ENCODE peak calls at places on chromosome 18, in six cellular contexts. V is PC-3, I is MM.1S, B is colonic mucosa, T is fibroblast of lung, H is SK-N-SH. N is an unnamed sample.

GRCh38 chr18:40607741-40608140 is 1347.3 kb upstream of the PIK3C3 start:
- DNase-seq in V (no peak), I (no peak), H (no peak), T (no peak), B (no peak), N (no peak)

GRCh38 chr18:10519366-10519765 is 6.5 kb upstream of the NAPG start:
- DNase-seq in I (no peak), V (no peak), H (no peak), B (no peak), T (peak), N (no peak)

GRCh38 chr18:7414459-7414858 is 152.7 kb upstream of the PTPRM start:
- DNase-seq in T (no peak), I (no peak), H (no peak), V (no peak), B (no peak), N (peak)

GRCh38 chr18:7158201-7158600 is 40.6 kb upstream of the LAMA1 start:
- DNase-seq in T (peak), I (no peak), B (no peak), H (no peak), V (peak), N (no peak)

GRCh38 chr18:48191494-48191893 is 217.7 kb downstream of the ZBTB7C start:
- DNase-seq in T (no peak), H (no peak), I (no peak), B (no peak), V (no peak), N (no peak)

GRCh38 chr18:9951022-9951859 is 37.4 kb downstream of the VAPA start:
- DNase-seq in B (no peak), I (peak), T (peak), H (peak), V (peak), N (peak)

GRCh38 chr18:457120-457519 is 43.4 kb downstream of the COLEC12 start:
- DNase-seq in I (peak), V (no peak), T (peak), B (no peak), H (peak), N (no peak)

GRCh38 chr18:22846088-22846683 is 86.9 kb upstream of the RBBP8 start:
- DNase-seq in V (peak), T (peak), B (no peak), H (peak), I (no peak), N (no peak)

GRCh38 chr18:8358066-8358795 is 251.0 kb upstream of the RAB12 start:
- DNase-seq in T (no peak), I (no peak), V (no peak), B (no peak), H (no peak), N (no peak)

GRCh38 chr18:47342566-47342965 is 91.1 kb upstream of the SKOR2 start:
- DNase-seq in B (no peak), T (no peak), H (no peak), V (no peak), I (no peak), N (no peak)

GRCh38 chr18:72208920-72209676 is 335.0 kb downstream of the CBLN2 start:
- DNase-seq in H (no peak), V (no peak), T (no peak), B (no peak), I (no peak), N (no peak)

GRCh38 chr18:49817947-49818346 is 4.6 kb upstream of the ACAA2 start:
- DNase-seq in B (peak), V (no peak), H (no peak), I (no peak), T (no peak), N (no peak)

GRCh38 chr18:39205565-39205964 is 1640.0 kb upstream of the CELF4 start:
- DNase-seq in H (no peak), T (peak), I (no peak), B (no peak), V (no peak), N (no peak)

GRCh38 chr18:7635948-7636347 is 68.8 kb downstream of the PTPRM start:
- DNase-seq in T (no peak), V (no peak), I (no peak), H (no peak), B (no peak), N (no peak)

GRCh38 chr18:69216390-69216789 is 184.3 kb upstream of the DOK6 start:
- DNase-seq in V (no peak), T (peak), B (no peak), H (no peak), I (peak), N (no peak)

GRCh38 chr18:74906189-74906588 is 302.8 kb downstream of the PTGR3 start:
- DNase-seq in B (peak), H (no peak), T (peak), V (peak), I (no peak), N (peak)

GRCh38 chr18:49055787-49056186 is 105.0 kb upstream of the SMAD7 start:
- DNase-seq in I (no peak), H (no peak), T (peak), B (no peak), V (peak), N (no peak)

GRCh38 chr18:33578371-33579146 is 540 bp downstream of the ASXL3 start:
- DNase-seq in B (peak), H (no peak), I (no peak), T (no peak), V (no peak), N (no peak)

GRCh38 chr18:49561377-49562193 is at the start of gene LIPG:
- DNase-seq in T (peak), B (peak), H (peak), V (peak), I (peak), N (peak)

GRCh38 chr18:41933778-41934177 is 21.3 kb upstream of the PIK3C3 start:
- DNase-seq in I (no peak), T (no peak), B (no peak), H (no peak), V (no peak), N (no peak)

GRCh38 chr18:56314396-56314795 is 324.0 kb downstream of the TXNL1 start:
- DNase-seq in I (no peak), V (no peak), H (no peak), T (peak), B (no peak), N (no peak)

GRCh38 chr18:48161201-48161910 is 230.9 kb upstream of the SMAD2 start:
- DNase-seq in V (peak), H (peak), T (peak), I (peak), B (peak), N (peak)

GRCh38 chr18:23198217-23198845 is 63.0 kb downstream of the CABLES1 start:
- DNase-seq in H (no peak), T (no peak), B (no peak), I (no peak), V (no peak), N (no peak)

GRCh38 chr18:9669016-9669415 is 39.1 kb upstream of the RAB31 start:
- DNase-seq in I (no peak), H (no peak), V (no peak), B (no peak), T (no peak), N (no peak)

GRCh38 chr18:60471652-60472051 is 99.1 kb upstream of the MC4R start:
- DNase-seq in T (peak), H (no peak), B (no peak), I (no peak), V (peak), N (no peak)

GRCh38 chr18:3610188-3610708 is 160.3 kb downstream of the TGIF1 start:
- DNase-seq in V (no peak), I (no peak), H (no peak), B (no peak), T (no peak), N (no peak)

GRCh38 chr18:10732990-10733389 is 207.2 kb downstream of the NAPG start:
- DNase-seq in B (no peak), T (no peak), V (no peak), H (no peak), I (no peak), N (no peak)

GRCh38 chr18:10432781-10433180 is 21.7 kb upstream of the APCDD1 start:
- DNase-seq in V (no peak), I (no peak), T (no peak), B (no peak), H (no peak), N (no peak)

GRCh38 chr18:44651453-44651852 is 29.2 kb upstream of the SETBP1 start:
- DNase-seq in T (peak), H (no peak), B (no peak), V (peak), I (no peak), N (peak)

GRCh38 chr18:80198391-80198790 is 48.9 kb downstream of the PARD6G start:
- DNase-seq in H (no peak), B (no peak), V (no peak), I (no peak), T (no peak), N (no peak)

GRCh38 chr18:62898359-62898758 is 183.0 kb downstream of the PHLPP1 start:
- DNase-seq in B (no peak), I (no peak), H (no peak), V (no peak), T (no peak), N (no peak)

GRCh38 chr18:48949051-48949605 is 1.6 kb downstream of the SMAD7 start:
- DNase-seq in B (peak), H (no peak), I (peak), V (peak), T (no peak), N (no peak)

GRCh38 chr18:58803978-58804377 is 60.7 kb upstream of the ZNF532 start:
- DNase-seq in B (no peak), T (no peak), V (no peak), I (no peak), H (no peak), N (no peak)
- TF ChIP-seq CTCF in B (no peak), T (no peak), V (peak), I (no peak), H (no peak), N (no peak)

DNA sequence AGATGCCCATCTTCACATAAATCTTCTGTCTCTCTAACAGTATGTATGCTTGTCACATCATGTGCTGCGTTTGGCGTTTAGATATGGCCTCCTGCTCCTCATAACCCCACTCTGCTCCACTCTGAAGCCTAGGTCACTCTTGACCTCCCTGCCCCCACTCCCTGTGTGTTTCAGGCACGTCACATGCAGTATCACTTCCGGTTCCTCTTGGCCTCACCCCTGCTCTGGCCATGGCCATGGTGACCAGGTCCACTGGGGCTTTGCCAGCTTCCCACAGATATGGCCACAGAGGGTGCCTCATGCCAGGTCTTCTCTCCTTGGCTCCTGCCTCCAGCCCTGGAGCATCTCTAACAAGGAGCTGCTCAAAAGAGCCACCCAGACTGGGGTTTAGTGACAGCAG is 160.0 kb downstream of the RNF152 start:
- DNase-seq in T (no peak), B (no peak), V (no peak), H (no peak), I (no peak), N (no peak)
- H3K27ac ChIP-seq in T (peak), B (no peak), V (no peak), H (no peak), I (no peak), N (no peak)

GRCh38 chr18:76850112-76850511 is 27.8 kb downstream of the ZNF236 start:
- DNase-seq in I (no peak), B (no peak), H (no peak), V (no peak), T (no peak), N (no peak)

GRCh38 chr18:76844742-76845477 is 22.6 kb downstream of the ZNF236 start:
- DNase-seq in I (no peak), B (no peak), V (peak), T (peak), H (no peak), N (no peak)

GRCh38 chr18:76844144-76844543 is 21.8 kb downstream of the ZNF236 start:
- DNase-seq in T (no peak), B (no peak), I (no peak), H (no peak), V (no peak), N (no peak)

GRCh38 chr18:76846217-76846616 is 23.9 kb downstream of the ZNF236 start:
- DNase-seq in B (no peak), H (no peak), I (no peak), T (no peak), V (no peak), N (no peak)

DNA sequence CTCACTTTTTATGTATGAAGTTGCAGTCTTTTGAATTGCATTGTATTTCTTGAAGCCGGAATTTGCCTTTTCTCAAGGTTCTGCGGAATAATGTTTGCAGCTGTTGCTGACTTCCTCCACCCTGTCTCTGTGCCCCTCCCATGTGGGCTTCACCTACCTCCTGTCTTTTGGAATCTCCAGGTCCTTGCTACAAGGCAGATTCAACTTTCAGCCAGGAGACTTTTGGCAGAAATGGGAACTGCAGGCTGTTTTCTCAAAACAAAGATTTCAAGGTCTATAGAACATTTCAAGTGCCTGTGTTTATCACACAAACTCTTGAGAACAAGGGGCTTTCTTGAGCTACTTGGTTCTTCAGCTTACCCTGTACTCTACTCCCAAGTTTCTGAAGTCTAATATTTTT is 25.6 kb downstream of the ZNF236 start:
- DNase-seq in B (no peak), V (peak), T (no peak), I (no peak), H (no peak), N (no peak)
- TF ChIP-seq CTCF in B (no peak), V (no peak), T (peak), I (peak), H (peak), N (peak)

GRCh38 chr18:35876243-35876642 is 96.2 kb upstream of the RMP24 start:
- DNase-seq in T (no peak), H (peak), B (no peak), V (no peak), I (no peak), N (no peak)

GRCh38 chr18:35875566-35875965 is 96.9 kb upstream of the RMP24 start:
- DNase-seq in H (no peak), V (no peak), T (no peak), B (no peak), I (no peak), N (peak)

GRCh38 chr18:35880788-35881455 is 91.6 kb upstream of the RMP24 start:
- DNase-seq in V (no peak), H (no peak), T (no peak), B (no peak), I (no peak), N (no peak)
- H3K27ac ChIP-seq in V (no peak), H (no peak), T (no peak), B (no peak), I (no peak), N (no peak)

GRCh38 chr18:26657618-26658581 is 109.5 kb upstream of the KCTD1 start:
- DNase-seq in V (no peak), T (no peak), I (no peak), B (no peak), H (peak), N (no peak)

GRCh38 chr18:26655614-26656400 is 107.5 kb upstream of the KCTD1 start:
- DNase-seq in T (peak), V (peak), I (peak), B (peak), H (peak), N (peak)

GRCh38 chr18:26655010-26655613 is 106.8 kb upstream of the KCTD1 start:
- DNase-seq in H (no peak), V (no peak), T (peak), B (peak), I (no peak), N (no peak)

GRCh38 chr18:26656401-26656943 is 108.1 kb upstream of the KCTD1 start:
- DNase-seq in I (no peak), H (peak), T (no peak), B (no peak), V (no peak), N (no peak)

GRCh38 chr18:26656944-26657536 is 108.7 kb upstream of the KCTD1 start:
- DNase-seq in T (peak), H (peak), V (peak), B (peak), I (peak), N (peak)
- TF ChIP-seq CTCF in T (peak), H (peak), V (peak), B (no peak), I (no peak), N (no peak)

DNA sequence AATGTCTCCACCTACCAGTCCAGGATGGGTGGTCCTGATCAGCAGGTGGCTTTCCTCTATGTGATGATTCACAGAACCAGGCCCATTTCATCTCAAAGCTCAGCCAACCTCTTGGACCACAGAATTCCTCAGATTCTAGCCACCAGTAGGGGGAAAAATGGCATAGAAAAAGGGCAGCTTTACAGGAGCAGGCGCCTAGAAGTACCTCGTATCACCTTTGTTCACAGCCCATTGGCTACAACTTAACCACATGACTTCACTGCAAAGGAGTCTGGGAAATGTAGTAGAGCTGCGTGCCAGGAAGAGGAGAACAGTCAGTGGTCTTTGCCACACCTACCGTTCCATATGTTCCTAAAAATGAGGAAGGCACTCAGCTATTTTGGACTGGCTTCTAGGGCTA is 62.8 kb upstream of the DTNA start:
- DNase-seq in T (no peak), B (no peak), I (no peak), V (no peak), H (no peak), N (no peak)
- H3K27ac ChIP-seq in T (no peak), B (no peak), I (no peak), V (no peak), H (no peak), N (no peak)